ENCODE peak calls at places on chromosome 11, in six cellular contexts. X is left ventricle myocardium superior; O is left lobe of liver; M is AG09319; U is HFF-Myc; B is CD8-positive, alpha-beta memory T cell. F is an unnamed sample.

GRCh38 chr11:118921929-118922744 is 3.6 kb downstream of the BCL9L start:
- DNase-seq in X (peak), O (peak), M (peak), U (no peak), B (peak), F (no peak)

GRCh38 chr11:120363436-120363835 is 27.2 kb downstream of the ARHGEF12 start:
- DNase-seq in X (no peak), O (no peak), M (no peak), U (no peak), B (no peak), F (no peak)

GRCh38 chr11:64947202-64947814 is 11.6 kb upstream of the GPHA2 start:
- DNase-seq in X (no peak), O (no peak), M (no peak), U (no peak), B (no peak), F (no peak)

GRCh38 chr11:65571940-65572339 is 398 bp upstream of the FAM89B start:
- DNase-seq in X (no peak), O (no peak), M (no peak), U (no peak), B (no peak), F (no peak)

GRCh38 chr11:91104237-91104636 is 881.4 kb upstream of the CHORDC1 start:
- DNase-seq in X (no peak), O (no peak), M (no peak), U (no peak), B (no peak), F (no peak)

GRCh38 chr11:118264568-118265470 is 722 bp upstream of the MPZL2 start:
- DNase-seq in X (no peak), O (no peak), M (no peak), U (no peak), B (no peak), F (no peak)

GRCh38 chr11:95829580-95830259 is 39.4 kb downstream of the CEP57 start:
- DNase-seq in X (no peak), O (no peak), M (no peak), U (no peak), B (no peak), F (no peak)

GRCh38 chr11:10455637-10456487 is 798 bp downstream of the AMPD3 start:
- DNase-seq in X (peak), O (no peak), M (no peak), U (peak), B (peak), F (peak)

GRCh38 chr11:103800406-103801114 is 235.9 kb upstream of the DDI1 start:
- DNase-seq in X (peak), O (no peak), M (no peak), U (no peak), B (no peak), F (no peak)

GRCh38 chr11:80727315-80727714 is 1286.5 kb upstream of the TENM4 start:
- DNase-seq in X (no peak), O (no peak), M (no peak), U (no peak), B (no peak), F (no peak)

GRCh38 chr11:134539285-134539684 is 127.2 kb upstream of the B3GAT1 start:
- DNase-seq in X (no peak), O (no peak), M (no peak), U (no peak), B (no peak), F (no peak)

GRCh38 chr11:117199061-117199915 is at the start of gene TAGLN:
- DNase-seq in X (peak), O (no peak), M (peak), U (no peak), B (no peak), F (no peak)

GRCh38 chr11:65435330-65435931 is 12.8 kb downstream of the NEAT1 start:
- DNase-seq in X (no peak), O (peak), M (no peak), U (no peak), B (peak), F (no peak)

GRCh38 chr11:134052988-134053945 is 15.6 kb upstream of the JAM3 start:
- DNase-seq in X (no peak), O (no peak), M (no peak), U (no peak), B (no peak), F (no peak)

GRCh38 chr11:40722179-40722795 is 737.2 kb downstream of the LRRC4C start:
- DNase-seq in X (no peak), O (no peak), M (no peak), U (no peak), B (no peak), F (no peak)

GRCh38 chr11:1870721-1871466 is 18.0 kb downstream of the LSP1 start:
- DNase-seq in X (peak), O (no peak), M (no peak), U (no peak), B (peak), F (peak)

GRCh38 chr11:92276773-92277172 is 52.2 kb downstream of the FAT3 start:
- DNase-seq in X (no peak), O (no peak), M (no peak), U (peak), B (no peak), F (no peak)

GRCh38 chr11:126534141-126534805 is 178.8 kb downstream of the ST3GAL4 start:
- DNase-seq in X (no peak), O (no peak), M (no peak), U (no peak), B (no peak), F (no peak)

GRCh38 chr11:7582338-7582985 is 68.7 kb downstream of the PPFIBP2 start:
- DNase-seq in X (no peak), O (no peak), M (no peak), U (no peak), B (no peak), F (no peak)